ENCODE peak calls at places on chromosomes 4 and X, in five cellular contexts. One of them, this sample, is unnamed.
A peak's percentile ranks its signal among the peaks of the same experiment; 100 is the strongest.

GRCh38 chr4:17956245-17956644 is 65.3 kb downstream of the LCORL start:
- DNase-seq in GM23338: no peak
- DNase-seq in brain microvascular endothelial cell: no peak
- DNase-seq in bronchial epithelial cell: no peak
- DNase-seq in stomach: no peak
- DNase-seq in this sample: no peak

GRCh38 chr4:26179316-26179760 is 141.5 kb upstream of the RBPJ start:
- DNase-seq in bronchial epithelial cell: no peak
- DNase-seq in GM23338: no peak
- DNase-seq in brain microvascular endothelial cell: no peak
- DNase-seq in stomach: no peak
- DNase-seq in this sample: no peak

GRCh38 chr4:140861359-140862181 is 105.4 kb upstream of the TBC1D9 start:
- DNase-seq in stomach: peak; percentile 66
- DNase-seq in GM23338: peak; percentile 83
- DNase-seq in brain microvascular endothelial cell: peak; percentile 89
- DNase-seq in bronchial epithelial cell: peak; percentile 76
- DNase-seq in this sample: peak; percentile 68

GRCh38 chr4:124964251-124964650 is 251.7 kb upstream of the ANKRD50 start:
- DNase-seq in stomach: no peak
- DNase-seq in GM23338: no peak
- DNase-seq in brain microvascular endothelial cell: no peak
- DNase-seq in bronchial epithelial cell: no peak
- DNase-seq in this sample: no peak

GRCh38 chr4:147994076-147994475 is 262.2 kb downstream of the ARHGAP10 start:
- DNase-seq in stomach: no peak
- DNase-seq in brain microvascular endothelial cell: no peak
- DNase-seq in bronchial epithelial cell: peak; percentile 47
- DNase-seq in GM23338: no peak
- DNase-seq in this sample: no peak

GRCh38 chrX:25524150-25524549 is 508.4 kb upstream of the ARX start:
- DNase-seq in stomach: no peak
- DNase-seq in GM23338: no peak
- DNase-seq in brain microvascular endothelial cell: peak; percentile 28
- DNase-seq in bronchial epithelial cell: peak; percentile 45
- DNase-seq in this sample: no peak

GRCh38 chr4:157838366-157838765 is 334.5 kb downstream of the GASK1B start:
- DNase-seq in stomach: no peak
- DNase-seq in brain microvascular endothelial cell: no peak
- DNase-seq in GM23338: no peak
- DNase-seq in bronchial epithelial cell: peak; percentile 14
- DNase-seq in this sample: no peak

GRCh38 chr4:188534297-188534696 is 395.1 kb downstream of the TRIML1 start:
- DNase-seq in GM23338: no peak
- DNase-seq in stomach: no peak
- DNase-seq in brain microvascular endothelial cell: no peak
- DNase-seq in bronchial epithelial cell: no peak
- DNase-seq in this sample: no peak

GRCh38 chr4:127586922-127587571 is 45.7 kb upstream of the INTU start:
- DNase-seq in bronchial epithelial cell: peak; percentile 52
- DNase-seq in brain microvascular endothelial cell: peak; percentile 56
- DNase-seq in stomach: no peak
- DNase-seq in GM23338: peak; percentile 86
- DNase-seq in this sample: peak; percentile 85

GRCh38 chrX:108257556-108257955 is 166.0 kb downstream of the ATG4A start:
- DNase-seq in GM23338: no peak
- DNase-seq in stomach: no peak
- DNase-seq in bronchial epithelial cell: peak; percentile 20
- DNase-seq in brain microvascular endothelial cell: no peak
- DNase-seq in this sample: no peak

GRCh38 chr4:6250235-6250983 is 19.2 kb upstream of the WFS1 start:
- DNase-seq in GM23338: peak; percentile 90
- DNase-seq in stomach: no peak
- DNase-seq in bronchial epithelial cell: peak; percentile 67
- DNase-seq in brain microvascular endothelial cell: peak; percentile 43
- DNase-seq in this sample: peak; percentile 97

GRCh38 chrX:104250470-104250869 is 4.3 kb downstream of the ESX1 start:
- DNase-seq in stomach: no peak
- DNase-seq in GM23338: no peak
- DNase-seq in bronchial epithelial cell: no peak
- DNase-seq in brain microvascular endothelial cell: no peak
- DNase-seq in this sample: no peak

GRCh38 chrX:104255465-104255864 is 732 bp upstream of the ESX1 start:
- DNase-seq in bronchial epithelial cell: no peak
- DNase-seq in brain microvascular endothelial cell: no peak
- DNase-seq in GM23338: no peak
- DNase-seq in stomach: no peak
- DNase-seq in this sample: no peak

GRCh38 chrX:104254442-104255115 is at the start of gene ESX1:
- DNase-seq in GM23338: peak; percentile 51
- DNase-seq in brain microvascular endothelial cell: no peak
- DNase-seq in bronchial epithelial cell: peak; percentile 0
- DNase-seq in stomach: no peak
- DNase-seq in this sample: peak; percentile 77

GRCh38 chrX:104253567-104254441 is 929 bp downstream of the ESX1 start:
- DNase-seq in brain microvascular endothelial cell: no peak
- DNase-seq in GM23338: peak; percentile 64
- DNase-seq in bronchial epithelial cell: no peak
- DNase-seq in stomach: no peak
- DNase-seq in this sample: no peak
- H3K27me3 ChIP-seq in brain microvascular endothelial cell: peaks cover 8% of the 10 kb centered on the region
- H3K27me3 ChIP-seq in GM23338: peaks cover 96% of the 10 kb centered on the region
- H3K27me3 ChIP-seq in bronchial epithelial cell: peaks cover 12% of the 10 kb centered on the region
- H3K27me3 ChIP-seq in stomach: no peaks in the 10 kb centered on the region
- H3K27me3 ChIP-seq in this sample: peaks cover 47% of the 10 kb centered on the region

GRCh38 chrX:109914114-109914849 is 88.6 kb upstream of the TMEM164 start:
- DNase-seq in bronchial epithelial cell: no peak
- DNase-seq in brain microvascular endothelial cell: no peak
- DNase-seq in GM23338: no peak
- DNase-seq in stomach: no peak
- DNase-seq in this sample: no peak

GRCh38 chrX:109911046-109911445 is 91.9 kb upstream of the TMEM164 start:
- DNase-seq in GM23338: peak; percentile 7
- DNase-seq in stomach: no peak
- DNase-seq in bronchial epithelial cell: no peak
- DNase-seq in brain microvascular endothelial cell: no peak
- DNase-seq in this sample: no peak
- TF ChIP-seq CTCF in GM23338: peak; percentile 53
- TF ChIP-seq CTCF in stomach: no peak
- TF ChIP-seq CTCF in bronchial epithelial cell: peak; percentile 10
- TF ChIP-seq CTCF in brain microvascular endothelial cell: peak; percentile 58
- TF ChIP-seq CTCF in this sample: peak; percentile 60

DNA sequence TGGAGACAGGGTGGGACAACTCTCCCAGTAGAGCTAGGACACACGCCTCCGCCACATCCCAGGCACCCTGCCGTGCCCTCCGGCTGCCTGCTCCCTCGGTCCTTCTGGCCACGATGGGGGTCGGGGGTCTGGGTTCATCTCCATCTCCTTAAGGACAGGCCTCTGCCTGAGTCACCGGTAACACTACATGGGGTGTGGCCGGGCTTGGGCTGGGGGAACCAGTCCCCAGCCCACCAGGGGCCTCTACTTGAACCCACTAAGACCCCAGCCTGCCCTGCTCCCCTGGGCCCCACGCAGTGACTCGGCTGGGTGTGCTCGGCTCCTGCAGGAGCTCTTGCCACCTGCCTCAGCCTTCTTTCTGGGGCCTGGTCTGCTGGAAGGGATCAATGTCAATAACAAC is 177.6 kb upstream of the PSAPL1 start:
- DNase-seq in GM23338: no peak
- DNase-seq in brain microvascular endothelial cell: no peak
- DNase-seq in stomach: no peak
- DNase-seq in bronchial epithelial cell: no peak
- DNase-seq in this sample: no peak
- H3K27me3 ChIP-seq in GM23338: no peaks in the 10 kb centered on the region
- H3K27me3 ChIP-seq in brain microvascular endothelial cell: no peaks in the 10 kb centered on the region
- H3K27me3 ChIP-seq in stomach: no peaks in the 10 kb centered on the region
- H3K27me3 ChIP-seq in bronchial epithelial cell: no peaks in the 10 kb centered on the region
- H3K27me3 ChIP-seq in this sample: peaks cover 9% of the 10 kb centered on the region

DNA sequence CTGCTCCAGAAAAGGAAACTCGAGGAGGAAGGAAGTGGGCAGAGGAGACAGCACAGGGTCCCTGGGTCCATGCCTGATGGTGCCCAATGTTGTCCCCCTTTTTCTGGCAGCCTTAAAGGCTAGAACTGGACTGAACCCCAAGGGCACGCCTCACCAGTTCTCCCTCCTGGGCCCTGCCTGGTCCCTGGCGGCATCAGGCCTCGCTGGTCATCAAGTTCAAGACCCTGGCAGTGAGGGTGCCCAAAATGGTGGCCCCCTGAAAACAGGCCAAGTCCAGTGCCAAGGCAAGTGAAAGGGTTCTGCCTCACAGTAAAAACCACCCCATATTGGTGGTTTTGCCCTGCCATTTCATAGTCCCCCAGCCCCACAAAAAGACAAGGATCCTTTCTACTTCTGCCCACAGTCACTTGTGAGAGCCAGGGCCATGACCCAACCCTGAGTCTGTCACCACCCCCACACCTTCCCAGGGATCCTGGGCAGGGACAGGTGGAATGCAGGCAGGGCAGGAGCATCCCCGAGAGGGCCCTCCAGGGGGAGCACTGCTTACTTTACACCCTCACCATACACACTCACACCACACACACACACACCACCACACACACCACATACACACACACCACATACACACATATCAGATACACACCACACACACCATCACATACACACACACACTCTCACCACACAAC is 107.6 kb downstream of the DCTD start:
- DNase-seq in bronchial epithelial cell: no peak
- DNase-seq in stomach: no peak
- DNase-seq in GM23338: peak; percentile 57
- DNase-seq in brain microvascular endothelial cell: peak; percentile 6
- DNase-seq in this sample: peak; percentile 35
- TF ChIP-seq CTCF in bronchial epithelial cell: peak; percentile 54
- TF ChIP-seq CTCF in stomach: no peak
- TF ChIP-seq CTCF in GM23338: peak; percentile 48
- TF ChIP-seq CTCF in brain microvascular endothelial cell: peak; percentile 52
- TF ChIP-seq CTCF in this sample: no peak

GRCh38 chrX:51242212-51242611 is 90.4 kb upstream of the NUDT10 start:
- DNase-seq in stomach: no peak
- DNase-seq in brain microvascular endothelial cell: no peak
- DNase-seq in bronchial epithelial cell: no peak
- DNase-seq in GM23338: no peak
- DNase-seq in this sample: no peak
- H3K27me3 ChIP-seq in stomach: no peaks in the 10 kb centered on the region
- H3K27me3 ChIP-seq in brain microvascular endothelial cell: no peaks in the 10 kb centered on the region
- H3K27me3 ChIP-seq in bronchial epithelial cell: no peaks in the 10 kb centered on the region
- H3K27me3 ChIP-seq in GM23338: no peaks in the 10 kb centered on the region
- H3K27me3 ChIP-seq in this sample: no peaks in the 10 kb centered on the region

GRCh38 chr4:180456928-180457327 is 1786.3 kb upstream of the TENM3 start:
- DNase-seq in stomach: no peak
- DNase-seq in bronchial epithelial cell: no peak
- DNase-seq in GM23338: peak; percentile 50
- DNase-seq in brain microvascular endothelial cell: no peak
- DNase-seq in this sample: no peak
- TF ChIP-seq CTCF in stomach: no peak
- TF ChIP-seq CTCF in bronchial epithelial cell: no peak
- TF ChIP-seq CTCF in GM23338: peak; percentile 57
- TF ChIP-seq CTCF in brain microvascular endothelial cell: peak; percentile 19
- TF ChIP-seq CTCF in this sample: no peak